ENCODE peak calls at places on chromosomes 11 and 22, in ten cellular contexts. C, M, L, G, A, T, I, N, V and H are unnamed samples.

GRCh38 chr11:72007089-72007476 is 8.4 kb downstream of the IL18BP start:
- DNase-seq in C (no peak), V (no peak), N (no peak), A (no peak), T (no peak), I (no peak), M (no peak), L (no peak), G (no peak), H (no peak)

GRCh38 chr11:65066805-65067291 is 8.5 kb upstream of the NAALADL1 start:
- DNase-seq in G (no peak), L (no peak), N (no peak), I (no peak), T (no peak), M (no peak), V (no peak), A (no peak), C (no peak), H (peak; percentile 41)

GRCh38 chr22:23237201-23237798 is 57.0 kb downstream of the BCR start:
- DNase-seq in I (no peak), V (no peak), T (no peak), A (peak; percentile 44), G (no peak), L (no peak), C (peak; percentile 50), M (no peak), N (peak; percentile 77), H (peak; percentile 83)

GRCh38 chr22:43185860-43186261 is 1.1 kb downstream of the TTLL12 start:
- DNase-seq in C (peak; percentile 61), N (peak; percentile 51), T (peak; percentile 21), M (no peak), L (peak; percentile 74), I (no peak), V (no peak), G (no peak), A (peak; percentile 87), H (no peak)

GRCh38 chr11:5242933-5243844 is 6.5 kb downstream of the HBG1 start:
- DNase-seq in C (no peak), A (no peak), I (no peak), V (no peak), M (no peak), T (no peak), L (no peak), G (no peak), N (no peak), H (no peak)

GRCh38 chr11:87722756-87723599 is 452.3 kb downstream of the RAB38 start:
- DNase-seq in L (peak; percentile 40), G (no peak), I (no peak), A (peak; percentile 43), M (no peak), N (no peak), V (no peak), C (peak; percentile 26), T (peak; percentile 60), H (peak; percentile 49)

GRCh38 chr22:39117585-39118191 is 20.6 kb downstream of the APOBEC3H start:
- DNase-seq in L (peak; percentile 73), C (peak; percentile 68), N (no peak), I (no peak), V (no peak), A (peak; percentile 70), T (peak; percentile 71), G (no peak), M (no peak), H (peak; percentile 60)

GRCh38 chr11:68266121-68266891 is 5.5 kb downstream of the C11orf24 start:
- DNase-seq in G (no peak), M (no peak), I (no peak), T (no peak), L (no peak), N (no peak), C (no peak), A (no peak), V (no peak), H (no peak)

GRCh38 chr11:8717876-8718753 is 35.5 kb downstream of the RPL27A start:
- DNase-seq in C (no peak), G (peak; percentile 90), A (peak; percentile 70), I (no peak), N (peak; percentile 56), V (no peak), M (no peak), T (peak; percentile 66), L (peak; percentile 93), H (no peak)

GRCh38 chr11:116731821-116732739 is 40.7 kb downstream of the BUD13 start:
- DNase-seq in A (no peak), L (no peak), M (no peak), C (no peak), V (no peak), T (no peak), I (no peak), G (no peak), N (no peak), H (no peak)

GRCh38 chr11:2305862-2306823 is 4.3 kb downstream of the TSPAN32 start:
- DNase-seq in C (no peak), V (no peak), M (no peak), G (peak; percentile 24), L (peak; percentile 35), I (no peak), T (peak; percentile 51), A (peak; percentile 25), N (peak; percentile 65), H (no peak)

GRCh38 chr11:103709366-103709765 is 327.1 kb upstream of the DDI1 start:
- DNase-seq in C (no peak), V (no peak), M (no peak), L (no peak), T (peak; percentile 53), G (no peak), A (no peak), N (no peak), I (no peak), H (no peak)

GRCh38 chr11:110797453-110797852 is 85.2 kb upstream of the ARHGAP20 start:
- DNase-seq in N (no peak), I (no peak), G (no peak), T (peak; percentile 32), C (no peak), L (peak; percentile 36), M (no peak), A (no peak), V (no peak), H (no peak)

GRCh38 chr11:10900686-10901415 is 43.0 kb upstream of the ZBED5 start:
- DNase-seq in N (peak; percentile 31), I (no peak), A (no peak), L (no peak), G (no peak), T (peak; percentile 25), V (no peak), M (no peak), C (no peak), H (no peak)

GRCh38 chr22:39362271-39362670 is 12.5 kb downstream of the SYNGR1 start:
- DNase-seq in V (no peak), C (no peak), M (no peak), T (no peak), N (no peak), A (no peak), G (no peak), I (no peak), L (peak; percentile 23), H (peak; percentile 53)

GRCh38 chr11:1876361-1877063 is 15.2 kb downstream of the PRR33 start:
- DNase-seq in T (peak; percentile 72), I (peak; percentile 56), N (peak; percentile 78), G (no peak), A (peak; percentile 47), V (no peak), L (peak; percentile 76), C (peak; percentile 78), M (no peak), H (peak; percentile 83)

GRCh38 chr11:63841554-63841953 is 2.6 kb downstream of the MARK2 start:
- DNase-seq in C (no peak), A (no peak), G (no peak), V (no peak), I (no peak), T (no peak), N (no peak), L (no peak), M (no peak), H (no peak)

DNA sequence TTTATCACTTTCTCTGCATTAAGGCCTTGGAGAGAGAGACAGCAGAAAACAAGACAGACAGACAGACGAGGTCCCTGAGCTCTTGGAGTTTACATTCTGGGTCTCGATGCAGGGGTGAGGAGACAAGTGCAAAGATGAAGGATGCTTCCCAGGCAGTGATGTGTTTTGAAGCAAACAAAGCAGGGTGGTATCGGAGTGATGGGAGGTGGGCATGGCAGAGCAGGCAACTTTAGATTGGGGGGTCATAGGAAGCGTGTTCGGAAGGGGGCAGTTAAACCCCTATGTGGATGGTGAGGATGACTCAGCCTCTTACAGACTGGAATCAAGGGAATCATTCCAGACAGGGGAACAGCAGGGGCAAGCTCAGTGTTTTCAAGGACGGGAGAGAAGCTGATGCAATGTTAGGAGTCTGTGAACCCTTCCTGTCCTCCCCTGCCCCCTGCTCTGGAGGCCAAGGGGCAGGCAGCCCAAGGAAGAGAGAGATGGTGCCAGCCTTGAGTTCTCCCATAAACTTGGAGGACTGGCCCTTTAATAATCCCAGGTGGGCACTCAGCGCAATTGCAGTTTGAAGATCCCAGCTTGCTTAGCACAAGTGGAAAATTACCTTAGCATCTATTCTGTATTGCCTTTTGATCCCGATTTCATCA is 180.2 kb downstream of the CHST1 start:
- DNase-seq in N (no peak), A (peak; percentile 9), M (no peak), V (no peak), G (no peak), T (no peak), I (no peak), L (peak; percentile 15), C (no peak), H (no peak)
- TF ChIP-seq CTCF in N (no peak), A (no peak), M (no peak), V (no peak), G (no peak), T (no peak), I (peak; percentile 31), L (no peak), C (no peak), H (no peak)

GRCh38 chr22:21725956-21726649 is 9.5 kb downstream of the YPEL1 start:
- DNase-seq in T (no peak), M (no peak), G (no peak), V (no peak), I (no peak), C (no peak), L (no peak), A (no peak), N (no peak), H (no peak)
- TF ChIP-seq CTCF in T (no peak), M (no peak), G (no peak), V (no peak), I (no peak), C (no peak), L (no peak), A (no peak), N (no peak), H (no peak)

DNA sequence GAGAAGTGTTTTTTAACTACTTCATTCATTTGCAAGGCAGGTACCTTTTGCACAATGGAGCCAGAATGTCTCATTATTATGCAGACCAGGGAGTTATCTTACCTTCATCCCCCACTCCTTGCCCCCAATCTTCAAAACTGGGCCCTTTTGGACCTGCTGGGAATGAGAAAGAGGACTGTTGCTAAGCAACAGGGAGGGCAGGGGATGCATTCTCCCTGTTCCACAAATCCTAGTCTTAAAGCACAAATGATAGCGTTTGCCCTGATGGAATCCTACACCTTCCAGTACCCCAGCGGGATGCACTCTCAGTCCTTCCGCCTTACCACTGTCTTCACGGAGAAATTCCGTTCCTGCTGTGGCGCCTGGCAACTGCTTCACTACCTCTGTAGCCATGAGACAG is 4.1 kb upstream of the KCNJ1 start:
- DNase-seq in L (no peak), V (no peak), C (no peak), I (no peak), T (no peak), M (no peak), N (no peak), A (no peak), G (no peak), H (no peak)
- TF ChIP-seq CTCF in L (no peak), V (no peak), C (no peak), I (no peak), T (no peak), M (no peak), N (no peak), A (no peak), G (no peak), H (no peak)

GRCh38 chr22:20526628-20527355 is 19.4 kb downstream of the MED15 start:
- DNase-seq in N (no peak), G (no peak), T (no peak), C (no peak), L (no peak), I (no peak), M (no peak), A (no peak), V (no peak), H (no peak)
- TF ChIP-seq CTCF in N (no peak), G (peak; percentile 19), T (no peak), C (peak; percentile 30), L (no peak), I (no peak), M (no peak), A (no peak), V (no peak), H (no peak)